ENCODE peak calls at places on chromosomes 11 and 22, in seven cellular contexts. One of them, this sample, is unnamed.

GRCh38 chr11:85947431-85948272 is 92.5 kb downstream of the CCDC83 start:
- DNase-seq in astrocyte of the spinal cord: peak; percentile 83
- DNase-seq in cardiac muscle cell: no peak
- DNase-seq in kidney: no peak
- DNase-seq in CD8-positive, alpha-beta T cell: no peak
- DNase-seq in AG10803: peak; percentile 93
- DNase-seq in A549: peak; percentile 14
- DNase-seq in this sample: no peak

GRCh38 chr11:34599406-34599901 is 21.4 kb upstream of the EHF start:
- DNase-seq in astrocyte of the spinal cord: peak; percentile 44
- DNase-seq in cardiac muscle cell: no peak
- DNase-seq in kidney: no peak
- DNase-seq in CD8-positive, alpha-beta T cell: no peak
- DNase-seq in AG10803: peak; percentile 82
- DNase-seq in A549: peak; percentile 76
- DNase-seq in this sample: no peak

GRCh38 chr11:24623121-24623520 is 126.3 kb downstream of the LUZP2 start:
- DNase-seq in astrocyte of the spinal cord: peak; percentile 2
- DNase-seq in cardiac muscle cell: no peak
- DNase-seq in kidney: no peak
- DNase-seq in CD8-positive, alpha-beta T cell: no peak
- DNase-seq in AG10803: no peak
- DNase-seq in A549: no peak
- DNase-seq in this sample: no peak

GRCh38 chr22:42745118-42745517 is 24.4 kb upstream of the A4GALT start:
- DNase-seq in astrocyte of the spinal cord: peak; percentile 14
- DNase-seq in cardiac muscle cell: peak; percentile 23
- DNase-seq in kidney: no peak
- DNase-seq in CD8-positive, alpha-beta T cell: no peak
- DNase-seq in AG10803: peak; percentile 73
- DNase-seq in A549: no peak
- DNase-seq in this sample: no peak

GRCh38 chr22:44684506-44685383 is 17.3 kb upstream of the PRR5 start:
- DNase-seq in astrocyte of the spinal cord: peak; percentile 84
- DNase-seq in cardiac muscle cell: peak; percentile 92
- DNase-seq in kidney: peak; percentile 94
- DNase-seq in CD8-positive, alpha-beta T cell: peak; percentile 72
- DNase-seq in AG10803: peak; percentile 95
- DNase-seq in A549: peak; percentile 78
- DNase-seq in this sample: peak; percentile 80

GRCh38 chr11:88103337-88104206 is 71.7 kb downstream of the RAB38 start:
- DNase-seq in astrocyte of the spinal cord: peak; percentile 44
- DNase-seq in cardiac muscle cell: peak; percentile 41
- DNase-seq in kidney: no peak
- DNase-seq in CD8-positive, alpha-beta T cell: no peak
- DNase-seq in AG10803: peak; percentile 51
- DNase-seq in A549: peak; percentile 58
- DNase-seq in this sample: no peak

GRCh38 chr22:47595122-47595521 is 832.7 kb downstream of the TBC1D22A start:
- DNase-seq in astrocyte of the spinal cord: no peak
- DNase-seq in cardiac muscle cell: no peak
- DNase-seq in kidney: no peak
- DNase-seq in CD8-positive, alpha-beta T cell: no peak
- DNase-seq in AG10803: no peak
- DNase-seq in A549: no peak
- DNase-seq in this sample: no peak

GRCh38 chr22:38872831-38873248 is 824 bp upstream of the CBX6 start:
- DNase-seq in astrocyte of the spinal cord: peak; percentile 33
- DNase-seq in cardiac muscle cell: peak; percentile 80
- DNase-seq in kidney: peak; percentile 90
- DNase-seq in CD8-positive, alpha-beta T cell: no peak
- DNase-seq in AG10803: peak; percentile 49
- DNase-seq in A549: peak; percentile 59
- DNase-seq in this sample: no peak

GRCh38 chr11:71485063-71485399 is 32.0 kb downstream of the NADSYN1 start:
- DNase-seq in astrocyte of the spinal cord: no peak
- DNase-seq in cardiac muscle cell: no peak
- DNase-seq in kidney: no peak
- DNase-seq in CD8-positive, alpha-beta T cell: no peak
- DNase-seq in AG10803: no peak
- DNase-seq in A549: no peak
- DNase-seq in this sample: no peak

GRCh38 chr11:83666149-83666548 is 380.0 kb upstream of the CCDC90B start:
- DNase-seq in astrocyte of the spinal cord: no peak
- DNase-seq in cardiac muscle cell: no peak
- DNase-seq in kidney: no peak
- DNase-seq in CD8-positive, alpha-beta T cell: no peak
- DNase-seq in AG10803: no peak
- DNase-seq in A549: no peak
- DNase-seq in this sample: no peak

GRCh38 chr11:87477321-87477720 is 439.6 kb downstream of the TMEM135 start:
- DNase-seq in astrocyte of the spinal cord: no peak
- DNase-seq in cardiac muscle cell: no peak
- DNase-seq in kidney: no peak
- DNase-seq in CD8-positive, alpha-beta T cell: no peak
- DNase-seq in AG10803: no peak
- DNase-seq in A549: no peak
- DNase-seq in this sample: no peak

GRCh38 chr11:119878990-119879389 is 150.0 kb upstream of the NECTIN1 start:
- DNase-seq in astrocyte of the spinal cord: no peak
- DNase-seq in cardiac muscle cell: no peak
- DNase-seq in kidney: no peak
- DNase-seq in CD8-positive, alpha-beta T cell: no peak
- DNase-seq in AG10803: no peak
- DNase-seq in A549: no peak
- DNase-seq in this sample: no peak
- TF ChIP-seq CTCF in astrocyte of the spinal cord: no peak
- TF ChIP-seq CTCF in cardiac muscle cell: no peak
- TF ChIP-seq CTCF in kidney: no peak
- TF ChIP-seq CTCF in CD8-positive, alpha-beta T cell: no peak
- TF ChIP-seq CTCF in AG10803: no peak
- TF ChIP-seq CTCF in A549: no peak
- TF ChIP-seq CTCF in this sample: no peak

GRCh38 chr11:111306321-111306720 is 8.0 kb downstream of the POU2AF3 start:
- DNase-seq in astrocyte of the spinal cord: no peak
- DNase-seq in cardiac muscle cell: no peak
- DNase-seq in kidney: no peak
- DNase-seq in CD8-positive, alpha-beta T cell: no peak
- DNase-seq in AG10803: no peak
- DNase-seq in A549: no peak
- DNase-seq in this sample: no peak

GRCh38 chr11:111308140-111308539 is 9.8 kb downstream of the POU2AF3 start:
- DNase-seq in astrocyte of the spinal cord: no peak
- DNase-seq in cardiac muscle cell: no peak
- DNase-seq in kidney: no peak
- DNase-seq in CD8-positive, alpha-beta T cell: no peak
- DNase-seq in AG10803: no peak
- DNase-seq in A549: peak; percentile 20
- DNase-seq in this sample: no peak

GRCh38 chr11:111305871-111306270 is 7.5 kb downstream of the POU2AF3 start:
- DNase-seq in astrocyte of the spinal cord: no peak
- DNase-seq in cardiac muscle cell: no peak
- DNase-seq in kidney: no peak
- DNase-seq in CD8-positive, alpha-beta T cell: no peak
- DNase-seq in AG10803: no peak
- DNase-seq in A549: no peak
- DNase-seq in this sample: no peak

GRCh38 chr11:111309516-111309915 is 11.2 kb downstream of the POU2AF3 start:
- DNase-seq in astrocyte of the spinal cord: no peak
- DNase-seq in cardiac muscle cell: no peak
- DNase-seq in kidney: no peak
- DNase-seq in CD8-positive, alpha-beta T cell: no peak
- DNase-seq in AG10803: no peak
- DNase-seq in A549: no peak
- DNase-seq in this sample: no peak

GRCh38 chr11:111307472-111308108 is 9.2 kb downstream of the POU2AF3 start:
- DNase-seq in astrocyte of the spinal cord: no peak
- DNase-seq in cardiac muscle cell: no peak
- DNase-seq in kidney: no peak
- DNase-seq in CD8-positive, alpha-beta T cell: no peak
- DNase-seq in AG10803: no peak
- DNase-seq in A549: no peak
- DNase-seq in this sample: no peak
- TF ChIP-seq CTCF in astrocyte of the spinal cord: no peak
- TF ChIP-seq CTCF in cardiac muscle cell: no peak
- TF ChIP-seq CTCF in kidney: no peak
- TF ChIP-seq CTCF in CD8-positive, alpha-beta T cell: no peak
- TF ChIP-seq CTCF in AG10803: no peak
- TF ChIP-seq CTCF in A549: no peak
- TF ChIP-seq CTCF in this sample: no peak

DNA sequence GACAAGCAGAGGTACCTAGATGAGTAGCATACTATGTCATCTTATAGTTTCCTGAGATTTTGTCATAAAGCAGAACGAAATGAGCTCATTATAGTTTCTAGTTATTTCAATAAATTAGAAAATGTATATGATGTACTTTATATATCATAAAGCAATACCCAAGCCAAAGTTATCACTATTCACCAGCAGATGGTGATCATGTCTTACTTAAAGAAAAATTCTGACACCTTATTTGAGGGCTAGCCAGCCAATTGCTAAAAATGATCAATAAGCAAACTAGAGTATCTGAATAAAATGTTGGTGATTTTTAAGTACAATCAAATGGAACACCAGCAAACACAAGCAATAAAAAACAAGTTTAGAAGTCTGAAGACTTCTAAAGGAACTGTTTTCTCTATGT is 44.1 kb downstream of the RSF1 start:
- DNase-seq in astrocyte of the spinal cord: peak; percentile 31
- DNase-seq in cardiac muscle cell: no peak
- DNase-seq in kidney: no peak
- DNase-seq in CD8-positive, alpha-beta T cell: no peak
- DNase-seq in AG10803: no peak
- DNase-seq in A549: no peak
- DNase-seq in this sample: no peak
- TF ChIP-seq CTCF in astrocyte of the spinal cord: no peak
- TF ChIP-seq CTCF in cardiac muscle cell: peak; percentile 18
- TF ChIP-seq CTCF in kidney: peak; percentile 9
- TF ChIP-seq CTCF in CD8-positive, alpha-beta T cell: peak; percentile 59
- TF ChIP-seq CTCF in AG10803: peak; percentile 45
- TF ChIP-seq CTCF in A549: peak; percentile 60
- TF ChIP-seq CTCF in this sample: peak; percentile 53

GRCh38 chr11:118448294-118448693 is 12.0 kb downstream of the KMT2A start:
- DNase-seq in astrocyte of the spinal cord: peak; percentile 17
- DNase-seq in cardiac muscle cell: no peak
- DNase-seq in kidney: no peak
- DNase-seq in CD8-positive, alpha-beta T cell: no peak
- DNase-seq in AG10803: peak; percentile 42
- DNase-seq in A549: no peak
- DNase-seq in this sample: no peak
- TF ChIP-seq CTCF in astrocyte of the spinal cord: no peak
- TF ChIP-seq CTCF in cardiac muscle cell: no peak
- TF ChIP-seq CTCF in kidney: no peak
- TF ChIP-seq CTCF in CD8-positive, alpha-beta T cell: no peak
- TF ChIP-seq CTCF in AG10803: no peak
- TF ChIP-seq CTCF in A549: no peak
- TF ChIP-seq CTCF in this sample: no peak

GRCh38 chr22:22062306-22062793 is 79.8 kb upstream of the TOP3B start:
- DNase-seq in astrocyte of the spinal cord: no peak
- DNase-seq in cardiac muscle cell: no peak
- DNase-seq in kidney: no peak
- DNase-seq in CD8-positive, alpha-beta T cell: no peak
- DNase-seq in AG10803: no peak
- DNase-seq in A549: no peak
- DNase-seq in this sample: no peak
- TF ChIP-seq CTCF in astrocyte of the spinal cord: no peak
- TF ChIP-seq CTCF in cardiac muscle cell: no peak
- TF ChIP-seq CTCF in kidney: no peak
- TF ChIP-seq CTCF in CD8-positive, alpha-beta T cell: no peak
- TF ChIP-seq CTCF in AG10803: no peak
- TF ChIP-seq CTCF in A549: no peak
- TF ChIP-seq CTCF in this sample: no peak

GRCh38 chr22:37784829-37785495 is 22.8 kb upstream of the GCAT start:
- DNase-seq in astrocyte of the spinal cord: no peak
- DNase-seq in cardiac muscle cell: no peak
- DNase-seq in kidney: peak; percentile 88
- DNase-seq in CD8-positive, alpha-beta T cell: no peak
- DNase-seq in AG10803: no peak
- DNase-seq in A549: no peak
- DNase-seq in this sample: no peak

GRCh38 chr22:37777122-37777687 is 30.5 kb upstream of the GCAT start:
- DNase-seq in astrocyte of the spinal cord: peak; percentile 90
- DNase-seq in cardiac muscle cell: no peak
- DNase-seq in kidney: peak; percentile 93
- DNase-seq in CD8-positive, alpha-beta T cell: no peak
- DNase-seq in AG10803: peak; percentile 89
- DNase-seq in A549: no peak
- DNase-seq in this sample: no peak

GRCh38 chr22:37778370-37779009 is 29.2 kb upstream of the GCAT start:
- DNase-seq in astrocyte of the spinal cord: no peak
- DNase-seq in cardiac muscle cell: no peak
- DNase-seq in kidney: no peak
- DNase-seq in CD8-positive, alpha-beta T cell: no peak
- DNase-seq in AG10803: no peak
- DNase-seq in A549: no peak
- DNase-seq in this sample: no peak

GRCh38 chr22:37782340-37783168 is 25.2 kb upstream of the GCAT start:
- DNase-seq in astrocyte of the spinal cord: peak; percentile 15
- DNase-seq in cardiac muscle cell: no peak
- DNase-seq in kidney: no peak
- DNase-seq in CD8-positive, alpha-beta T cell: no peak
- DNase-seq in AG10803: peak; percentile 65
- DNase-seq in A549: no peak
- DNase-seq in this sample: no peak

DNA sequence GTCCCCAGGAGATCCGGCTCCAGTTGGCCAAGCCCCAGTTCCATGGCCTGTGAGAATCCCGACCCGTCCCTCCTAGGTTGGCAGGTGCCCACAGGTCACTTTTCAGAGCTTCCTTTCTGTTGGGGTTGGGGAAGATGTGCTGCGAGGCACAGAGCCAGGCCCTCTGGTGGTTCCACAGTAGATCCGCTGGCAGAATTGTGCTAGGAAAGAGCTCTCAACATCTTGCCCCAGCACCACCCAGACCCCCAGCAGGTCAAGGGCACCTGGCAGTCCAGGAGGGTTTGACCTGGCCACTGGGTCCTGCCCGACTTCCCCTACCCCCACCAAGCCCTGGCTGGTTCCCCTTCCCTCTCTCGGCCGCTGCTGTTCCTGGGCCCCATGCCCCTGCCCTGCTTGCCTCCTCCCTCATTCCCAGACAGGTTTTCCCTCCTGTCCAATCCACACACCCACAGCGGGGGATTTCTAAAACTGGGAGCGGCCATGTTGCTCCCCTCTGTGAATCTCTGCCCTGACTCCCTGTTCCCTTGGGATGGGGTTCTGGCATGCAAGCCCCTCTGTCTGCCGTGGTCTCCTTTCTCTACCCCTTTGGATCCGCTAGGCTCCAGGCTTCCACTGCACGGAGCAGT is 26.2 kb upstream of the GCAT start:
- DNase-seq in astrocyte of the spinal cord: no peak
- DNase-seq in cardiac muscle cell: no peak
- DNase-seq in kidney: peak; percentile 72
- DNase-seq in CD8-positive, alpha-beta T cell: no peak
- DNase-seq in AG10803: no peak
- DNase-seq in A549: no peak
- DNase-seq in this sample: no peak
- TF ChIP-seq CTCF in astrocyte of the spinal cord: peak; percentile 36
- TF ChIP-seq CTCF in cardiac muscle cell: peak; percentile 35
- TF ChIP-seq CTCF in kidney: no peak
- TF ChIP-seq CTCF in CD8-positive, alpha-beta T cell: no peak
- TF ChIP-seq CTCF in AG10803: peak; percentile 49
- TF ChIP-seq CTCF in A549: peak; percentile 7
- TF ChIP-seq CTCF in this sample: no peak

This sample was measured in natural killer cell.